ENCODE peak calls at places on chromosome 19, in eight cellular contexts. One of them, this sample, is unnamed.

GRCh38 chr19:38210458-38210987 is 13.5 kb downstream of the DPF1 start:
- DNase-seq in NCI-H1694: peak
- DNase-seq in activated CD8-positive, alpha-beta memory T cell treated with anti-CD3 and anti-CD28 coated beads, Interleukin-2, amount 10 ng/mL, durations not matched to agents 7 days and 5 days: no peak
- DNase-seq in stimulated activated CD4-positive, alpha-beta T cell treated with anti-CD3 and anti-CD28 coated beads, TNF-alpha, amount 100 ng/mL, for 48 hours: no peak
- DNase-seq in fibroblast of pulmonary artery: no peak
- DNase-seq in dermis blood vessel endothelial cell: no peak
- DNase-seq in neural crest cell: peak
- DNase-seq in fibroblast of lung: peak
- DNase-seq in this sample: peak

GRCh38 chr19:39264306-39265290 is 3.6 kb upstream of the IFNL2 start:
- DNase-seq in NCI-H1694: no peak
- DNase-seq in activated CD8-positive, alpha-beta memory T cell treated with anti-CD3 and anti-CD28 coated beads, Interleukin-2, amount 10 ng/mL, durations not matched to agents 7 days and 5 days: no peak
- DNase-seq in stimulated activated CD4-positive, alpha-beta T cell treated with anti-CD3 and anti-CD28 coated beads, TNF-alpha, amount 100 ng/mL, for 48 hours: no peak
- DNase-seq in fibroblast of pulmonary artery: peak
- DNase-seq in dermis blood vessel endothelial cell: peak
- DNase-seq in neural crest cell: peak
- DNase-seq in fibroblast of lung: no peak
- DNase-seq in this sample: no peak

GRCh38 chr19:58047672-58048071 is 11.4 kb upstream of the ZNF135 start:
- DNase-seq in NCI-H1694: no peak
- DNase-seq in activated CD8-positive, alpha-beta memory T cell treated with anti-CD3 and anti-CD28 coated beads, Interleukin-2, amount 10 ng/mL, durations not matched to agents 7 days and 5 days: no peak
- DNase-seq in stimulated activated CD4-positive, alpha-beta T cell treated with anti-CD3 and anti-CD28 coated beads, TNF-alpha, amount 100 ng/mL, for 48 hours: no peak
- DNase-seq in fibroblast of pulmonary artery: no peak
- DNase-seq in dermis blood vessel endothelial cell: no peak
- DNase-seq in neural crest cell: no peak
- DNase-seq in fibroblast of lung: no peak
- DNase-seq in this sample: no peak

GRCh38 chr19:17718988-17719711 is at the start of gene MAP1S:
- DNase-seq in NCI-H1694: peak
- DNase-seq in activated CD8-positive, alpha-beta memory T cell treated with anti-CD3 and anti-CD28 coated beads, Interleukin-2, amount 10 ng/mL, durations not matched to agents 7 days and 5 days: peak
- DNase-seq in stimulated activated CD4-positive, alpha-beta T cell treated with anti-CD3 and anti-CD28 coated beads, TNF-alpha, amount 100 ng/mL, for 48 hours: peak
- DNase-seq in fibroblast of pulmonary artery: peak
- DNase-seq in dermis blood vessel endothelial cell: peak
- DNase-seq in neural crest cell: peak
- DNase-seq in fibroblast of lung: peak
- DNase-seq in this sample: peak

GRCh38 chr19:49173198-49173597 is 15.6 kb downstream of the TRPM4 start:
- DNase-seq in NCI-H1694: no peak
- DNase-seq in activated CD8-positive, alpha-beta memory T cell treated with anti-CD3 and anti-CD28 coated beads, Interleukin-2, amount 10 ng/mL, durations not matched to agents 7 days and 5 days: no peak
- DNase-seq in stimulated activated CD4-positive, alpha-beta T cell treated with anti-CD3 and anti-CD28 coated beads, TNF-alpha, amount 100 ng/mL, for 48 hours: no peak
- DNase-seq in fibroblast of pulmonary artery: no peak
- DNase-seq in dermis blood vessel endothelial cell: no peak
- DNase-seq in neural crest cell: no peak
- DNase-seq in fibroblast of lung: no peak
- DNase-seq in this sample: no peak

GRCh38 chr19:41945135-41945766 is 13.9 kb downstream of the RABAC1 start:
- DNase-seq in NCI-H1694: no peak
- DNase-seq in activated CD8-positive, alpha-beta memory T cell treated with anti-CD3 and anti-CD28 coated beads, Interleukin-2, amount 10 ng/mL, durations not matched to agents 7 days and 5 days: peak
- DNase-seq in stimulated activated CD4-positive, alpha-beta T cell treated with anti-CD3 and anti-CD28 coated beads, TNF-alpha, amount 100 ng/mL, for 48 hours: peak
- DNase-seq in fibroblast of pulmonary artery: no peak
- DNase-seq in dermis blood vessel endothelial cell: no peak
- DNase-seq in neural crest cell: no peak
- DNase-seq in fibroblast of lung: no peak
- DNase-seq in this sample: no peak

GRCh38 chr19:47315125-47315821 is 5.6 kb downstream of the C5AR1 start:
- DNase-seq in NCI-H1694: no peak
- DNase-seq in activated CD8-positive, alpha-beta memory T cell treated with anti-CD3 and anti-CD28 coated beads, Interleukin-2, amount 10 ng/mL, durations not matched to agents 7 days and 5 days: no peak
- DNase-seq in stimulated activated CD4-positive, alpha-beta T cell treated with anti-CD3 and anti-CD28 coated beads, TNF-alpha, amount 100 ng/mL, for 48 hours: peak
- DNase-seq in fibroblast of pulmonary artery: peak
- DNase-seq in dermis blood vessel endothelial cell: peak
- DNase-seq in neural crest cell: no peak
- DNase-seq in fibroblast of lung: peak
- DNase-seq in this sample: no peak

GRCh38 chr19:5608271-5608666 is 14.3 kb downstream of the SAFB2 start:
- DNase-seq in NCI-H1694: no peak
- DNase-seq in activated CD8-positive, alpha-beta memory T cell treated with anti-CD3 and anti-CD28 coated beads, Interleukin-2, amount 10 ng/mL, durations not matched to agents 7 days and 5 days: no peak
- DNase-seq in stimulated activated CD4-positive, alpha-beta T cell treated with anti-CD3 and anti-CD28 coated beads, TNF-alpha, amount 100 ng/mL, for 48 hours: no peak
- DNase-seq in fibroblast of pulmonary artery: no peak
- DNase-seq in dermis blood vessel endothelial cell: no peak
- DNase-seq in neural crest cell: no peak
- DNase-seq in fibroblast of lung: no peak
- DNase-seq in this sample: no peak